ENCODE peak calls at places on chromosomes 4 and X, in six cellular contexts. T is suprapubic skin, O is SK-N-SH, X is K562, W is transverse colon, J is A549. G is an unnamed sample.

GRCh38 chrX:4179031-4179430 is 465.6 kb upstream of the PRKX start:
- DNase-seq in W (no peak), X (no peak), J (no peak), O (no peak), T (no peak), G (no peak)

GRCh38 chr4:10403633-10404445 is 53.4 kb downstream of the ZNF518B start:
- DNase-seq in W (peak), J (peak), O (peak), X (peak), T (no peak), G (no peak)

GRCh38 chr4:23805381-23805780 is 84.5 kb downstream of the PPARGC1A start:
- DNase-seq in X (no peak), J (no peak), O (no peak), W (no peak), T (no peak), G (no peak)

GRCh38 chr4:83128235-83128929 is 13.9 kb upstream of the PLAC8 start:
- DNase-seq in J (no peak), O (no peak), X (no peak), W (peak), T (no peak), G (no peak)

GRCh38 chr4:84899616-84900015 is 66.9 kb downstream of the WDFY3 start:
- DNase-seq in J (no peak), T (no peak), X (no peak), W (no peak), O (no peak), G (no peak)

GRCh38 chrX:149540133-149540620 is 635 bp upstream of the EOLA1 start:
- DNase-seq in X (peak), T (peak), J (peak), O (peak), W (peak), G (peak)

GRCh38 chr4:99943904-99944437 is 2.4 kb downstream of the DNAJB14 start:
- DNase-seq in O (no peak), W (no peak), T (no peak), X (no peak), J (no peak), G (no peak)

GRCh38 chrX:70664726-70665125 is 220.1 kb downstream of the DLG3 start:
- DNase-seq in T (no peak), J (peak), O (peak), X (peak), W (no peak), G (no peak)

GRCh38 chr4:15902741-15903140 is 35.8 kb downstream of the FGFBP1 start:
- DNase-seq in J (no peak), T (no peak), O (no peak), W (no peak), X (no peak), G (no peak)

GRCh38 chr4:20684852-20685763 is 15.2 kb upstream of the PACRGL start:
- DNase-seq in X (peak), J (peak), W (no peak), T (no peak), O (peak), G (no peak)

GRCh38 chr4:151721466-151721865 is 39.3 kb downstream of the GATB start:
- DNase-seq in W (no peak), T (no peak), O (no peak), X (no peak), J (no peak), G (no peak)

GRCh38 chr4:76366737-76367136 is 54.2 kb downstream of the CCDC158 start:
- DNase-seq in O (no peak), W (no peak), X (no peak), J (no peak), T (no peak), G (no peak)

GRCh38 chr4:175369087-175369486 is 443.0 kb downstream of the GPM6A start:
- DNase-seq in W (no peak), X (no peak), J (no peak), T (no peak), O (no peak), G (no peak)

GRCh38 chrX:23742174-23742692 is 843 bp downstream of the ACOT9 start:
- DNase-seq in X (peak), J (peak), O (peak), T (no peak), W (peak), G (no peak)

GRCh38 chr4:45350438-45350837 is 624.1 kb upstream of the GNPDA2 start:
- DNase-seq in T (no peak), X (no peak), W (no peak), J (no peak), O (no peak), G (no peak)

GRCh38 chr4:124940387-124940786 is 227.9 kb upstream of the ANKRD50 start:
- DNase-seq in O (no peak), W (no peak), J (no peak), X (no peak), T (no peak), G (no peak)

GRCh38 chr4:73836373-73837269 is at the start of gene CXCL6:
- DNase-seq in W (peak), O (no peak), X (no peak), J (no peak), T (peak), G (no peak)

GRCh38 chr4:153651041-153651960 is 32.8 kb upstream of the TLR2 start:
- DNase-seq in W (peak), T (no peak), X (no peak), O (no peak), J (no peak), G (no peak)

GRCh38 chr4:94595880-94596483 is 144.2 kb downstream of the PDLIM5 start:
- DNase-seq in W (no peak), J (peak), X (peak), T (no peak), O (peak), G (no peak)

GRCh38 chrX:115226929-115227328 is 7.0 kb downstream of the LRCH2 start:
- DNase-seq in O (peak), T (no peak), W (no peak), J (no peak), X (peak), G (no peak)

GRCh38 chr4:33802578-33802977 is 2441.7 kb downstream of the ARAP2 start:
- DNase-seq in O (no peak), W (no peak), X (no peak), T (no peak), J (no peak), G (no peak)

GRCh38 chr4:113976937-113977855 is 2.3 kb downstream of the ARSJ start:
- DNase-seq in O (no peak), W (no peak), X (no peak), J (no peak), T (no peak), G (no peak)
- H3K4me3 ChIP-seq in O (peak), W (peak), X (no peak), J (peak), T (peak), G (peak)

DNA sequence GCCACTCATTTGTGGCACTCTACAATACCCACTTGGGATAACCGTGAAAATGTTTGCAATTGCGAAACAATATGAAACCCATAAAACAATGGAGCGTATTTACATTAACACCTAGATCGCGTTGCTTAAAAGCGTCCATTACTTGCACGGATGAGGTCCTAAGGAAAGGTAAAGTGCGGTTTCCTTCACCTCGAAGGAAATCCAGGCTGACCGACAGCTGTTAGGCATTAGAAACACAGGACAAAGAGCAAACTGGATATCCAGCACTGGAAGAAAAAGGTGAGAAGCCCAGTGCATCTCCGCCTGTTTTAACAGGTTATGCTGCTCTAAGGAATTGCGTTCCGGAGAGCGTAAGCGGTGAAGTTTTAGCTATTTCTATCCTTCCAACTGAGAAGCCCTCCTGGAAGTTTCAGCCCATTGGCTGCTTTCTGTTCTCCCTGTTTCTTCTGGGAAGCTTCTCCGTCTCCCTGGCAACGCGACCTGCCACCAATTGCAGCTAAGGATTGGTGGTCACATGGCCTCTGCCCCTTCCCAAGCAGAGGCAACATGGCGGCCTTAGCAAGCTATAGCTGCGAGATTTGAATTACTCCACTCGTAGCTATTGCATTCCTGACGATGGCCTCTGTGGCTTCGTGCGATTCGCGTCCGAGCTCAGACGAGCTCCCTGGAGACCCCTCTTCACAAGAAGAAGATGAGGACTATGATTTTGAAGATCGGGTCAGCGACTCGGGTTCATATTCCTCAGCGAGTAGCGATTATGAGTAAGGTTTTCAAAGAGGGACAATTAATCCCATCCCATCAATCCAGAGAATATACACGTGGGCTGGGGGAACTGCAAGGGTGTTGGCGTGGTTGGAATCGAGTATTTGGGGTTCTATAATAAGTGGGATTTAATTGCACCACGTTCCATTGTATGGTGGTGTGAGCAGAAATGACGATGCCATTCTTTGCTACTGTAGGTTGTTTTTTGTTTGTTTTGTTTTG is at the start of gene INTU:
- DNase-seq in J (peak), W (peak), T (peak), O (peak), X (peak), G (peak)
- H3K27ac ChIP-seq in J (peak), W (peak), T (peak), O (peak), X (peak), G (peak)

GRCh38 chr4:25356068-25356467 is 21.0 kb upstream of the ANAPC4 start:
- DNase-seq in W (no peak), O (no peak), X (no peak), J (no peak), T (no peak), G (no peak)

GRCh38 chr4:25347971-25348370 is 29.1 kb upstream of the ANAPC4 start:
- DNase-seq in J (no peak), O (no peak), T (no peak), X (no peak), W (no peak), G (no peak)

GRCh38 chr4:25350561-25350960 is 26.5 kb upstream of the ANAPC4 start:
- DNase-seq in T (no peak), W (no peak), X (no peak), O (no peak), J (no peak), G (no peak)

GRCh38 chr4:25347473-25347872 is 29.6 kb upstream of the ANAPC4 start:
- DNase-seq in J (no peak), T (no peak), X (no peak), O (no peak), W (no peak), G (no peak)

GRCh38 chr4:25351777-25352421 is 25.2 kb upstream of the ANAPC4 start:
- DNase-seq in W (no peak), X (no peak), J (no peak), O (no peak), T (no peak), G (no peak)
- TF ChIP-seq EP300 in W (no peak), X (no peak), J (no peak), O (no peak), T (no peak), G (no peak)

GRCh38 chr4:138897818-138898226 is 117.8 kb upstream of the NOCT start:
- DNase-seq in W (no peak), J (no peak), T (no peak), X (peak), O (peak), G (no peak)
- H3K4me3 ChIP-seq in W (no peak), J (no peak), T (no peak), X (no peak), O (peak), G (no peak)

DNA sequence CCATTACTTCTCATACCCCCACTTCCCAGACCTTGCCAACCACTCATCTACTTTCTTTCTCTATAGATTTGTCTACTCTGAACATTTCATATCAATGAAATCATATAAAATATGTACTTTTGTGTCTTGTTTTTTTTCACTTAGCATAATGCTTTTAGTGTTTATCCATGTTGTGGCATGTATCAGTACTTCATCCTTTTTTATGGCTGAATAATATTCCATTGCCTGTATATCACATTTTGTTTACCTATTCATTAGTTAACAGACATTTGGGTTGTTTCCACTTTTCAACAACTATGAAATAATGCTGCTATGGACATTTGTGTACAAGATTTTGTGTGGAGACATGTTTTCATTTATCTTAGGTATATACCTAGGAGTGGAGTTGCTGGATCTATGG is 324.1 kb downstream of the OPHN1 start:
- DNase-seq in W (no peak), X (no peak), O (no peak), J (no peak), T (no peak), G (no peak)
- H3K27ac ChIP-seq in W (no peak), X (no peak), O (no peak), J (no peak), T (no peak), G (no peak)

DNA sequence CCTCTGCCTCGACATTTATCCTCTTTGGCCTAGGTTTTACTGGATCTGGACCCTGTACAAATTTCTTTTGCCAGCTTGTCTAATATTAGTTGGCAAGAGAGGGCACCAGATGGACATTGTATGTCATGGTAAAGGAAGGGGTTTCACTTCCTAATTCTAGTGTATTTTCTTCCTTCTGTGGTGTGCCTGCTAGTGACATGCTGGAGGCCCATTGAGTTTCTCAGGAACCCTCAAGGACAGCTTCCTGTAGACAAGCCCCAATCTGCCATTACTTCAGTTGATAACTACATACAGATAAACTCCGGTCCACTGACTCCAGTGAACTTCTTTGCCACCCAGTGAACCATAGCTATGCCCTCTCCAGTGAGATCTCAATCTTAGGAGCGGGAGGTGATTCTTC is 116.9 kb downstream of the STPG2 start:
- DNase-seq in O (no peak), T (no peak), J (no peak), X (no peak), W (no peak), G (no peak)
- TF ChIP-seq EP300 in O (no peak), T (no peak), J (no peak), X (no peak), W (no peak), G (no peak)

DNA sequence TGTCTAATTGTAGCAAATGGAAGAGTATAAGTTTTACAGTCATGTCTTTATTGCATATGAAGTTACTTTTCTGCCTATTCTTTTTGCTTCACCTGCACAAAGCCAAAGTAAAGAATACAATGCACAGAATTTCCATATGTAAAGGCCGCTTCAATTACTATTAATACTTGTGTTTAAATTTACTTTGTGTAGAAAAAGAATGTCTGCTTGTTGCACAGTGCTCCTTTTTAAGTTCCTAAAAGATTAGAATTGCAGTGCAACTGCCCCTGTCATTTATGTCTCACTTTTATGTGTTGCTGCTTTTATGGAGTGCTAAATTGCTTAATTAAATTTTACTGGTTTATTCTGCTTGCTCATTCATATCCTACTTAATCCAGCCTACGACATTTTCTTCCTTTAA is 830.5 kb downstream of the PDHA2 start:
- DNase-seq in O (no peak), T (no peak), J (no peak), W (no peak), X (no peak), G (no peak)
- H3K4me3 ChIP-seq in O (no peak), T (no peak), J (no peak), W (no peak), X (no peak), G (no peak)